ENCODE peak calls at places on chromosomes 1 and 21, in five cellular contexts. F, X, U, L and I are unnamed samples.
A peak's percentile ranks its signal among the peaks of the same experiment; 100 is the strongest.

GRCh38 chr1:20494609-20495311 is 8.8 kb upstream of the CAMK2N1 start:
- DNase-seq in X (no peak), U (no peak), F (no peak), L (no peak), I (no peak)

GRCh38 chr21:45972716-45973474 is 8.7 kb upstream of the COL6A1 start:
- DNase-seq in F (peak; percentile 71), X (no peak), U (no peak), L (no peak), I (no peak)

GRCh38 chr1:1307261-1307907 is 346 bp downstream of the ACAP3 start:
- DNase-seq in F (no peak), L (no peak), X (no peak), U (peak; percentile 64), I (no peak)

GRCh38 chr1:109523706-109524105 is 14.2 kb upstream of the AMIGO1 start:
- DNase-seq in L (no peak), U (no peak), X (no peak), F (no peak), I (no peak)

GRCh38 chr1:99348375-99349132 is 84.3 kb downstream of the PLPPR4 start:
- DNase-seq in L (no peak), X (no peak), F (no peak), U (no peak), I (no peak)

GRCh38 chr1:216898801-216899200 is 175.6 kb upstream of the ESRRG start:
- DNase-seq in U (no peak), X (no peak), F (no peak), L (no peak), I (no peak)

GRCh38 chr1:26156285-26157038 is 2.4 kb upstream of the FAM110D start:
- DNase-seq in L (no peak), X (peak; percentile 32), F (peak; percentile 76), U (peak; percentile 46), I (no peak)

GRCh38 chr1:35407743-35408142 is 139.2 kb downstream of the ZMYM4 start:
- DNase-seq in F (no peak), U (no peak), X (no peak), L (no peak), I (no peak)

GRCh38 chr1:176515310-176515709 is 52.3 kb downstream of the PAPPA2 start:
- DNase-seq in U (no peak), F (no peak), L (no peak), X (no peak), I (peak; percentile 3)

GRCh38 chr1:6569033-6569432 is 10.8 kb upstream of the ZBTB48 start:
- DNase-seq in L (no peak), F (no peak), U (no peak), X (no peak), I (no peak)

GRCh38 chr1:6011161-6011945 is 19.1 kb upstream of the NPHP4 start:
- DNase-seq in L (no peak), U (no peak), X (no peak), F (no peak), I (no peak)

GRCh38 chr1:170927955-170928850 is 7.1 kb upstream of the MROH9 start:
- DNase-seq in L (no peak), U (no peak), F (no peak), X (no peak), I (no peak)

GRCh38 chr1:43968348-43968948 is 1.4 kb upstream of the DPH2 start:
- DNase-seq in U (peak; percentile 68), F (peak; percentile 80), X (no peak), L (no peak), I (no peak)

GRCh38 chr21:28936036-28936435 is 56.6 kb downstream of the LTN1 start:
- DNase-seq in L (no peak), U (no peak), X (no peak), F (no peak), I (no peak)

GRCh38 chr1:56550132-56550531 is 29.2 kb downstream of the PLPP3 start:
- DNase-seq in F (peak; percentile 61), L (no peak), U (no peak), X (no peak), I (no peak)

GRCh38 chr1:184535191-184535970 is 148.6 kb downstream of the C1orf21 start:
- DNase-seq in X (no peak), U (no peak), F (no peak), L (no peak), I (no peak)

GRCh38 chr21:34762761-34763160 is 94.0 kb downstream of the CLIC6 start:
- DNase-seq in F (no peak), L (no peak), U (no peak), X (no peak), I (no peak)

GRCh38 chr21:34765619-34766018 is 96.8 kb downstream of the CLIC6 start:
- DNase-seq in U (no peak), F (no peak), L (no peak), X (no peak), I (no peak)

GRCh38 chr21:34764715-34765284 is 96.0 kb downstream of the CLIC6 start:
- DNase-seq in X (no peak), L (no peak), U (no peak), F (no peak), I (no peak)

GRCh38 chr21:34766862-34767261 is 98.1 kb downstream of the CLIC6 start:
- DNase-seq in F (no peak), U (no peak), L (no peak), X (no peak), I (no peak)

GRCh38 chr21:34761758-34762330 is 93.0 kb downstream of the CLIC6 start:
- DNase-seq in X (no peak), F (no peak), U (no peak), L (no peak), I (no peak)
- TF ChIP-seq KDM1A in X (no peak), F (no peak), U (no peak), L (no peak), I (no peak)

GRCh38 chr1:32339363-32339978 is 3.4 kb upstream of the MARCKSL1 start:
- DNase-seq in L (no peak), X (no peak), F (no peak), U (no peak), I (no peak)

GRCh38 chr1:32338637-32339145 is 2.7 kb upstream of the MARCKSL1 start:
- DNase-seq in F (no peak), U (no peak), L (no peak), X (no peak), I (no peak)

GRCh38 chr1:32335951-32336867 is at the start of gene MARCKSL1:
- DNase-seq in L (no peak), F (peak; percentile 94), X (peak; percentile 43), U (peak; percentile 92), I (peak; percentile 63)

GRCh38 chr1:32336963-32337675 is 1.1 kb upstream of the MARCKSL1 start:
- DNase-seq in U (peak; percentile 44), X (no peak), L (peak; percentile 76), F (no peak), I (no peak)

GRCh38 chr1:32337855-32338636 is 2.0 kb upstream of the MARCKSL1 start:
- DNase-seq in F (no peak), L (peak; percentile 66), X (no peak), U (no peak), I (peak; percentile 76)
- TF ChIP-seq KDM1A in F (no peak), L (no peak), X (no peak), U (no peak), I (peak; percentile 41)

DNA sequence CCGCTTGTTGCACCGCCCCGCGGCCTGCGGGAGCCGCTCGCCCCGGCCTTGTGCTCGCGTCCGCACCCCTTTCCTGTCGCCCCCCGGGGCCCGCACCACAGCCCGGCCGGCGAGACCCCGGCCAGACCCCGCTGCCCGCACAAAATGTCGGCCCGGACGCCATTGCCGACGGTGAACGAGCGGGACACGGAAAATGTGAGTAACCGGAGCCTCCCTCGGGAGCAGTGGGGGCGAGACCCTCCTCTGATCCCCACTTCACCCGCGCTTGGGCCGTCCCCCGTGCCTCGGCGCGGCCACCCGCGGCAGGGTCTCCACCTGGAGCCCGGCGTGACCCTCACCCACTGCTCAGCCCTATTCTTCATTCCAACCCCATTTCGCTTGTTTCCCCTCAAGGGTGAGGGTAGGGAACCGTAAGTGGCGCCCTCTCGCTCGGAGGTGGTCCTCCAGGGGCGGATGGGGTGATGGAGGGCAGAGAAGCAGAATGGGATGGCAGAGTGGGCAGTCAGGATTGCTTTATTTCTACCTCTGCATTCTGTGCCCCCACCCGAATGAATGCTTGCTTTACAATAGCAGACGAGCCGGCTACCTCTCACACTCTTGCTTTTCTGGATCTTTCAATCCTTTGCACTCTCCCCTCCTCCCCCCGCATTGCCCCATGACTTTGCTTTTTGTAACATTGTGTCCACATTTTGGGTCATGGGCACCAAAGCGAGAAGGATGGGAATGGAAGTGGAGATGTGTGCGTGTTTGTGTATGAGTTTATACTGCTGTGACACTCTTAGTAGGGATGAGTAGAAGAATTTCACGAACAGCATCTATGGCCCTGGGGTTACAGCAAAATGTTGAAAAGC is 968 bp downstream of the MARK1 start:
- DNase-seq in U (no peak), F (peak; percentile 83), L (no peak), X (no peak), I (no peak)
- TF ChIP-seq KDM1A in U (no peak), F (no peak), L (no peak), X (no peak), I (no peak)

GRCh38 chr1:224791362-224791941 is 138.0 kb upstream of the DNAH14 start:
- DNase-seq in L (no peak), X (no peak), F (no peak), U (no peak), I (no peak)
- TF ChIP-seq KDM1A in L (no peak), X (no peak), F (no peak), U (no peak), I (no peak)

GRCh38 chr1:161954050-161954449 is 69.6 kb downstream of the OLFML2B start:
- DNase-seq in F (no peak), X (no peak), L (no peak), U (no peak), I (no peak)
- TF ChIP-seq KDM1A in F (no peak), X (no peak), L (no peak), U (no peak), I (no peak)

GRCh38 chr1:100921110-100921706 is 25.3 kb downstream of the SLC30A7 start:
- DNase-seq in X (peak; percentile 1), L (no peak), F (no peak), U (peak; percentile 21), I (peak; percentile 35)
- TF ChIP-seq KDM1A in X (no peak), L (no peak), F (no peak), U (no peak), I (no peak)

GRCh38 chr1:233738850-233739249 is 124.9 kb downstream of the KCNK1 start:
- DNase-seq in F (peak; percentile 58), U (no peak), X (no peak), L (no peak), I (no peak)
- TF ChIP-seq KDM1A in F (no peak), U (no peak), X (no peak), L (no peak), I (no peak)

GRCh38 chr21:15539376-15539775 is 190.4 kb upstream of the USP25 start:
- DNase-seq in L (no peak), X (no peak), U (no peak), F (no peak), I (no peak)
- TF ChIP-seq KDM1A in L (no peak), X (no peak), U (no peak), F (no peak), I (no peak)

GRCh38 chr21:33042812-33043211 is 17.1 kb downstream of the OLIG2 start:
- DNase-seq in U (no peak), L (no peak), X (peak; percentile 8), F (no peak), I (no peak)
- TF ChIP-seq KDM1A in U (no peak), L (no peak), X (no peak), F (no peak), I (no peak)